ENCODE peak calls at places on chromosomes 11 and 22, in seven cellular contexts. Q is stimulated activated CD8-positive, alpha-beta memory T cell treated with anti-CD3 and anti-CD28 coated beads, Interleukin-4, amount 100 ng/mL, for 24 hours; E is activated T-helper 9 cell treated with anti-CD3 and anti-CD28 coated beads, Interleukin-2, amount 50 U/mL, for 16 hours; A is tibial nerve; Z is C1 segment of cervical spinal cord; I is foreskin fibroblast; H is NCI-H1417. J is an unnamed sample.

GRCh38 chr22:23193882-23194281 is 13.6 kb downstream of the BCR start:
- DNase-seq in Q (no peak), E (no peak), A (no peak), Z (no peak), I (no peak), H (no peak), J (no peak)

GRCh38 chr11:111602865-111603632 is 800 bp downstream of the SIK2 start:
- DNase-seq in Q (no peak), E (no peak), A (no peak), Z (peak), I (peak), H (peak), J (peak)

GRCh38 chr11:127130321-127130720 is 129.8 kb upstream of the KIRREL3 start:
- DNase-seq in Q (no peak), E (no peak), A (no peak), Z (no peak), I (no peak), H (no peak), J (no peak)

GRCh38 chr11:75603791-75604736 is 42.0 kb downstream of the SERPINH1 start:
- DNase-seq in Q (no peak), E (no peak), A (no peak), Z (no peak), I (peak), H (no peak), J (no peak)

GRCh38 chr11:66851698-66852465 is 5.0 kb upstream of the LRFN4 start:
- DNase-seq in Q (no peak), E (no peak), A (no peak), Z (no peak), I (peak), H (no peak), J (no peak)

GRCh38 chr11:80435345-80435744 is 994.5 kb upstream of the TENM4 start:
- DNase-seq in Q (no peak), E (no peak), A (no peak), Z (no peak), I (no peak), H (no peak), J (no peak)

GRCh38 chr11:71080239-71081097 is 171.9 kb downstream of the SHANK2 start:
- DNase-seq in Q (peak), E (no peak), A (peak), Z (peak), I (peak), H (peak), J (peak)

GRCh38 chr11:1486054-1486825 is at the start of gene MOB2:
- DNase-seq in Q (no peak), E (no peak), A (no peak), Z (no peak), I (no peak), H (peak), J (peak)

GRCh38 chr22:32044913-32045312 is 1.9 kb downstream of the SLC5A1 start:
- DNase-seq in Q (no peak), E (no peak), A (no peak), Z (no peak), I (peak), H (peak), J (peak)

GRCh38 chr11:115869780-115870431 is 365.7 kb upstream of the CADM1 start:
- DNase-seq in Q (no peak), E (no peak), A (no peak), Z (no peak), I (no peak), H (no peak), J (no peak)

GRCh38 chr22:37019309-37020191 is at the start of the genes MPST and TST:
- DNase-seq in Q (peak), E (peak), A (peak), Z (peak), I (peak), H (peak), J (peak)

J was measured in breast epithelium.